ENCODE peak calls at places on chromosome 14, in nine cellular contexts. O is T-helper 22 cell; M is DMS153; P is activated gamma-delta T cell treated with anti-CD3 and anti-CD28 coated beads, Interleukin-2, amount 50 U/mL, for 16 hours; H is right cardiac atrium; V is DMS79 treated with DMSO at 0.1 percent for 48 hours; T is stimulated activated effector memory CD8-positive, alpha-beta T cell treated with anti-CD3 and anti-CD28 coated beads, Interleukin-12 subunit alpha, Interleukin-12 subunit beta, amount 100 ng/mL, for 72 hours; N is endothelial cell; Z is hepatic stellate cell. U is an unnamed sample.

GRCh38 chr14:68553326-68553725 is 239.5 kb downstream of the ZFP36L1 start:
- DNase-seq in O (no peak), M (no peak), P (no peak), H (no peak), V (peak; percentile 7), T (no peak), N (no peak), Z (no peak), U (no peak)

GRCh38 chr14:51293926-51294290 is 53.9 kb downstream of the TMX1 start:
- DNase-seq in O (no peak), M (no peak), P (no peak), H (no peak), V (no peak), T (no peak), N (no peak), Z (no peak), U (no peak)

GRCh38 chr14:61479746-61480502 is 158.5 kb downstream of the PRKCH start:
- DNase-seq in O (no peak), M (no peak), P (no peak), H (no peak), V (no peak), T (no peak), N (no peak), Z (no peak), U (no peak)

GRCh38 chr14:74290415-74290814 is 12.3 kb downstream of the ABCD4 start:
- DNase-seq in O (no peak), M (no peak), P (no peak), H (no peak), V (no peak), T (no peak), N (no peak), Z (peak; percentile 43), U (no peak)

GRCh38 chr14:74349757-74350156 is 1.5 kb downstream of the VRTN start:
- DNase-seq in O (no peak), M (no peak), P (no peak), H (no peak), V (no peak), T (no peak), N (no peak), Z (no peak), U (no peak)

GRCh38 chr14:30873308-30874119 is 845 bp upstream of the COCH start:
- DNase-seq in O (no peak), M (no peak), P (no peak), H (no peak), V (peak; percentile 70), T (no peak), N (no peak), Z (no peak), U (no peak)

GRCh38 chr14:86388216-86388615 is 858.3 kb downstream of the FLRT2 start:
- DNase-seq in O (no peak), M (no peak), P (no peak), H (no peak), V (no peak), T (no peak), N (no peak), Z (no peak), U (no peak)

GRCh38 chr14:28768549-28768870 is 1.9 kb downstream of the FOXG1 start:
- DNase-seq in O (no peak), M (no peak), P (no peak), H (no peak), V (peak; percentile 67), T (no peak), N (no peak), Z (no peak), U (no peak)

GRCh38 chr14:77681196-77682157 is 26.3 kb downstream of the ALKBH1 start:
- DNase-seq in O (no peak), M (peak; percentile 31), P (no peak), H (no peak), V (no peak), T (no peak), N (no peak), Z (no peak), U (no peak)

GRCh38 chr14:19775587-19775986 is 2.3 kb downstream of the OR4M1 start:
- DNase-seq in O (no peak), M (no peak), P (no peak), H (no peak), V (no peak), T (no peak), N (no peak), Z (no peak), U (no peak)

GRCh38 chr14:29222671-29223268 is 456.2 kb downstream of the FOXG1 start:
- DNase-seq in O (no peak), M (peak; percentile 41), P (no peak), H (no peak), V (peak; percentile 42), T (no peak), N (peak; percentile 18), Z (no peak), U (no peak)

GRCh38 chr14:65783576-65783975 is 371.0 kb downstream of the FUT8 start:
- DNase-seq in O (no peak), M (no peak), P (no peak), H (no peak), V (no peak), T (no peak), N (no peak), Z (no peak), U (no peak)

GRCh38 chr14:51453869-51454268 is 197.8 kb upstream of the FRMD6 start:
- DNase-seq in O (no peak), M (peak; percentile 25), P (no peak), H (no peak), V (peak; percentile 33), T (no peak), N (no peak), Z (no peak), U (no peak)

GRCh38 chr14:92037989-92038388 is 1.9 kb downstream of the TRIP11 start:
- DNase-seq in O (no peak), M (no peak), P (no peak), H (no peak), V (no peak), T (no peak), N (no peak), Z (peak; percentile 14), U (no peak)

GRCh38 chr14:76546426-76547221 is 170.7 kb downstream of the ESRRB start:
- DNase-seq in O (no peak), M (peak; percentile 49), P (no peak), H (no peak), V (no peak), T (no peak), N (peak; percentile 75), Z (no peak), U (no peak)